ENCODE peak calls at places on chromosome 10, in four cellular contexts. F, I, N and U are unnamed samples.

GRCh38 chr10:34491666-34492065 is 323.4 kb downstream of the PARD3 start:
- DNase-seq in N (peak; percentile 6), F (no peak), I (peak; percentile 40), U (no peak)

GRCh38 chr10:28661035-28661434 is 16.3 kb upstream of the BAMBI start:
- DNase-seq in N (peak; percentile 86), F (peak; percentile 91), I (peak; percentile 51), U (no peak)

GRCh38 chr10:124680675-124681074 is 63.5 kb downstream of the FAM53B start:
- DNase-seq in N (peak; percentile 29), F (peak; percentile 58), I (no peak), U (no peak)

GRCh38 chr10:79984851-79985250 is 35.9 kb upstream of the SFTPD start:
- DNase-seq in N (no peak), F (no peak), I (peak; percentile 100), U (peak; percentile 85)

GRCh38 chr10:69645751-69646687 is 16.0 kb downstream of the FAM241B start:
- DNase-seq in I (no peak), N (no peak), F (no peak), U (no peak)

GRCh38 chr10:12844796-12845524 is 156.6 kb downstream of the CCDC3 start:
- DNase-seq in I (peak; percentile 71), F (peak; percentile 63), N (peak; percentile 71), U (no peak)

GRCh38 chr10:80413152-80413996 is 5.0 kb downstream of the PRXL2A start:
- DNase-seq in F (no peak), I (no peak), N (peak; percentile 76), U (peak; percentile 50)

GRCh38 chr10:96618648-96619047 is 31.8 kb upstream of the TM9SF3 start:
- DNase-seq in N (peak; percentile 14), I (no peak), F (peak; percentile 44), U (no peak)

GRCh38 chr10:15238553-15239335 is 70.3 kb upstream of the NMT2 start:
- DNase-seq in N (no peak), F (peak; percentile 60), I (no peak), U (no peak)

GRCh38 chr10:78432582-78432981 is 398.9 kb downstream of the RPS24 start:
- DNase-seq in N (peak; percentile 23), I (peak; percentile 69), F (no peak), U (no peak)

GRCh38 chr10:30784521-30784895 is 155.0 kb upstream of the LYZL2 start:
- DNase-seq in N (peak; percentile 80), F (peak; percentile 70), I (no peak), U (no peak)

GRCh38 chr10:13503745-13504463 is 24.9 kb downstream of the BEND7 start:
- DNase-seq in I (peak; percentile 7), N (peak; percentile 40), F (peak; percentile 79), U (no peak)

GRCh38 chr10:129777687-129778086 is 186.4 kb downstream of the EBF3 start:
- DNase-seq in N (no peak), I (no peak), F (no peak), U (no peak)

GRCh38 chr10:99964791-99965190 is 45.0 kb downstream of the DNMBP start:
- DNase-seq in N (peak; percentile 64), F (peak; percentile 32), I (peak; percentile 17), U (no peak)

GRCh38 chr10:62614389-62615157 is 189.9 kb upstream of the ADO start:
- DNase-seq in F (peak; percentile 91), I (peak; percentile 99), N (peak; percentile 31), U (peak; percentile 44)

GRCh38 chr10:101258179-101258885 is 29.1 kb upstream of the LBX1 start:
- DNase-seq in F (no peak), I (peak; percentile 32), N (no peak), U (no peak)

GRCh38 chr10:17453377-17454091 is 861 bp downstream of the ST8SIA6 start:
- DNase-seq in F (peak; percentile 54), N (peak; percentile 21), I (peak; percentile 11), U (no peak)
- TF ChIP-seq EZH2 in F (peak; percentile 50), N (peak; percentile 88), I (no peak), U (peak; percentile 82)

GRCh38 chr10:93277360-93277759 is 203.7 kb downstream of the CYP26A1 start:
- DNase-seq in N (no peak), I (no peak), F (peak; percentile 18), U (no peak)

GRCh38 chr10:93271347-93271746 is 197.7 kb downstream of the CYP26A1 start:
- DNase-seq in F (no peak), I (no peak), N (no peak), U (no peak)

GRCh38 chr10:93269281-93269680 is 195.6 kb downstream of the CYP26A1 start:
- DNase-seq in N (no peak), F (no peak), I (no peak), U (no peak)

GRCh38 chr10:93274419-93274818 is 200.7 kb downstream of the CYP26A1 start:
- DNase-seq in N (no peak), I (no peak), F (no peak), U (no peak)

GRCh38 chr10:93272884-93273675 is 199.4 kb downstream of the CYP26A1 start:
- DNase-seq in N (no peak), F (no peak), I (no peak), U (no peak)
- H3K27ac ChIP-seq in N (no peak overlapping the region), F (no peak overlapping the region), I (no peak overlapping the region), U (no peak overlapping the region)

GRCh38 chr10:91163269-91163708 is 57.2 kb upstream of the PCGF5 start:
- DNase-seq in N (peak; percentile 71), I (peak; percentile 43), F (peak; percentile 79), U (no peak)

GRCh38 chr10:91164520-91165065 is 55.9 kb upstream of the PCGF5 start:
- DNase-seq in I (peak; percentile 22), N (no peak), F (peak; percentile 66), U (no peak)

GRCh38 chr10:91162050-91162494 is 58.4 kb upstream of the PCGF5 start:
- DNase-seq in I (peak; percentile 9), N (peak; percentile 35), F (peak; percentile 72), U (no peak)

GRCh38 chr10:91162495-91163268 is 57.8 kb upstream of the PCGF5 start:
- DNase-seq in F (peak; percentile 84), N (peak; percentile 56), I (peak; percentile 32), U (no peak)

DNA sequence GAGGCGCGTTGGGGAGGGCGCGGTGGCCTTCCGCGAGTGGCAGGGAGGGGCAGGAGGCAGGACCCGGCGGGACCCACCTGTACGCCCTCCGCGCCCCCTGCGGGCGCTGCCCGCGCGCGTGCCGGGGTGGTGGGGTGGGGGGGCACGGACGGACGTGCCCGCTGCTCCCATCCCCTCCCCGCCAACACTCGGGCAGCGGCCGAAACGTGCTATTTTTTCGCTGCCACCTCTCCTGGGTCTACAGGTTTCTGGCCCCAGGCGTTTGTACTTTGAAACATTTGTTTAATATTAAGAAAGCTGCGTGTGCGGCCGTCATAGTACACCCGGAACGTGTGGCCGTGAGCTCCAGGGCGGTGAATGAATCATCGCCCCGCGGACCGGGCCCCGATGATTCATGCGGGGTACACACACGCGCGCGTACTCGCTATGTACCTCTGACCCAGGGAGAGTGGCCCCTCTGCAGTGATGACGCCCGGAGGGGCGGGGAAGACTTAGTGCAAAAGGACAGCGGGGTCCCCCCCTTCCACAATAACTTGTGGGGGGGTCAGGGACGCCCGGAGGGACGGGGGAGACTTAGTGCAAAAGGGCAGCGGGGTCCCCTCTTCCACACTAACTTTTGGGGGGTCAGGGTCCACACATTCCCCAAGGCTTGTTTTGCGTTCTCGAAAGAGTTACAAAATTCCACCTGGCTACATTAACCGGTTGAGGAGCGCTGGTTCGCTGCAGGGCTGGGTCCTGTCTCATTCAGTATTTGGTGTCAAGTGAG is 56.6 kb upstream of the PCGF5 start:
- DNase-seq in I (peak; percentile 70), F (peak; percentile 96), N (peak; percentile 87), U (no peak)
- H3K4me3 ChIP-seq in I (peak overlapping the region; percentile 82), F (peak overlapping the region; percentile 82), N (peak overlapping the region; percentile 67), U (peak overlapping the region; percentile 60)

GRCh38 chr10:75443362-75443761 is 11.9 kb downstream of the LRMDA start:
- DNase-seq in F (no peak), I (no peak), N (no peak), U (no peak)

GRCh38 chr10:75439811-75440210 is 8.4 kb downstream of the LRMDA start:
- DNase-seq in I (no peak), F (no peak), N (no peak), U (no peak)

GRCh38 chr10:75441682-75442081 is 10.3 kb downstream of the LRMDA start:
- DNase-seq in I (no peak), F (no peak), N (no peak), U (no peak)

GRCh38 chr10:75440271-75440793 is 8.9 kb downstream of the LRMDA start:
- DNase-seq in I (no peak), N (no peak), F (no peak), U (no peak)

GRCh38 chr10:75441196-75441595 is 9.8 kb downstream of the LRMDA start:
- DNase-seq in N (no peak), I (no peak), F (no peak), U (no peak)
- TF ChIP-seq EZH2 in N (no peak), I (no peak), F (no peak), U (no peak)